ENCODE peak calls at places on chromosome 17, in eight cellular contexts. One of them, this sample, is unnamed.

GRCh38 chr17:48634446-48635208 is 8.5 kb upstream of the HOXB9 start:
- DNase-seq in dorsolateral prefrontal cortex: no peak
- DNase-seq in iris pigment epithelial cell: no peak
- DNase-seq in stimulated activated CD4-positive, alpha-beta T cell treated with anti-CD3 and anti-CD28 coated beads, TNF-alpha, amount 100 ng/mL, for 4 hours: no peak
- DNase-seq in AG08395: no peak
- DNase-seq in effector CD4-positive, alpha-beta T cell: no peak
- DNase-seq in PC-3: no peak
- DNase-seq in EL: no peak
- DNase-seq in this sample: no peak

GRCh38 chr17:60095381-60095780 is 16.7 kb upstream of the HEATR6 start:
- DNase-seq in dorsolateral prefrontal cortex: no peak
- DNase-seq in iris pigment epithelial cell: no peak
- DNase-seq in stimulated activated CD4-positive, alpha-beta T cell treated with anti-CD3 and anti-CD28 coated beads, TNF-alpha, amount 100 ng/mL, for 4 hours: no peak
- DNase-seq in AG08395: no peak
- DNase-seq in effector CD4-positive, alpha-beta T cell: no peak
- DNase-seq in PC-3: no peak
- DNase-seq in EL: no peak
- DNase-seq in this sample: no peak

GRCh38 chr17:15914400-15915165 is 30.3 kb upstream of the ADORA2B start:
- DNase-seq in dorsolateral prefrontal cortex: no peak
- DNase-seq in iris pigment epithelial cell: peak; percentile 30
- DNase-seq in stimulated activated CD4-positive, alpha-beta T cell treated with anti-CD3 and anti-CD28 coated beads, TNF-alpha, amount 100 ng/mL, for 4 hours: no peak
- DNase-seq in AG08395: no peak
- DNase-seq in effector CD4-positive, alpha-beta T cell: no peak
- DNase-seq in PC-3: peak; percentile 67
- DNase-seq in EL: peak; percentile 84
- DNase-seq in this sample: peak; percentile 73

GRCh38 chr17:76417499-76418143 is 33.2 kb downstream of the SPHK1 start:
- DNase-seq in dorsolateral prefrontal cortex: no peak
- DNase-seq in iris pigment epithelial cell: no peak
- DNase-seq in stimulated activated CD4-positive, alpha-beta T cell treated with anti-CD3 and anti-CD28 coated beads, TNF-alpha, amount 100 ng/mL, for 4 hours: no peak
- DNase-seq in AG08395: no peak
- DNase-seq in effector CD4-positive, alpha-beta T cell: no peak
- DNase-seq in PC-3: no peak
- DNase-seq in EL: peak; percentile 21
- DNase-seq in this sample: no peak

GRCh38 chr17:19381741-19382444 is 3.6 kb downstream of the MAPK7 start:
- DNase-seq in dorsolateral prefrontal cortex: peak; percentile 13
- DNase-seq in iris pigment epithelial cell: no peak
- DNase-seq in stimulated activated CD4-positive, alpha-beta T cell treated with anti-CD3 and anti-CD28 coated beads, TNF-alpha, amount 100 ng/mL, for 4 hours: no peak
- DNase-seq in AG08395: no peak
- DNase-seq in effector CD4-positive, alpha-beta T cell: no peak
- DNase-seq in PC-3: no peak
- DNase-seq in EL: no peak
- DNase-seq in this sample: no peak

GRCh38 chr17:46264456-46265198 is 30.3 kb upstream of the LRRC37A start:
- DNase-seq in dorsolateral prefrontal cortex: no peak
- DNase-seq in iris pigment epithelial cell: peak; percentile 94
- DNase-seq in stimulated activated CD4-positive, alpha-beta T cell treated with anti-CD3 and anti-CD28 coated beads, TNF-alpha, amount 100 ng/mL, for 4 hours: no peak
- DNase-seq in AG08395: peak; percentile 78
- DNase-seq in effector CD4-positive, alpha-beta T cell: peak; percentile 19
- DNase-seq in PC-3: peak; percentile 97
- DNase-seq in EL: peak; percentile 94
- DNase-seq in this sample: peak; percentile 89

GRCh38 chr17:77840156-77840555 is 118.3 kb upstream of the TNRC6C start:
- DNase-seq in dorsolateral prefrontal cortex: no peak
- DNase-seq in iris pigment epithelial cell: peak; percentile 81
- DNase-seq in stimulated activated CD4-positive, alpha-beta T cell treated with anti-CD3 and anti-CD28 coated beads, TNF-alpha, amount 100 ng/mL, for 4 hours: no peak
- DNase-seq in AG08395: no peak
- DNase-seq in effector CD4-positive, alpha-beta T cell: no peak
- DNase-seq in PC-3: no peak
- DNase-seq in EL: no peak
- DNase-seq in this sample: no peak

GRCh38 chr17:29163563-29163962 is 16.6 kb downstream of the MYO18A start:
- DNase-seq in dorsolateral prefrontal cortex: no peak
- DNase-seq in iris pigment epithelial cell: no peak
- DNase-seq in stimulated activated CD4-positive, alpha-beta T cell treated with anti-CD3 and anti-CD28 coated beads, TNF-alpha, amount 100 ng/mL, for 4 hours: no peak
- DNase-seq in AG08395: peak; percentile 13
- DNase-seq in effector CD4-positive, alpha-beta T cell: no peak
- DNase-seq in PC-3: no peak
- DNase-seq in EL: no peak
- DNase-seq in this sample: no peak

GRCh38 chr17:50560185-50560824 is at the start of gene CACNA1G:
- DNase-seq in dorsolateral prefrontal cortex: peak; percentile 83
- DNase-seq in iris pigment epithelial cell: peak; percentile 68
- DNase-seq in stimulated activated CD4-positive, alpha-beta T cell treated with anti-CD3 and anti-CD28 coated beads, TNF-alpha, amount 100 ng/mL, for 4 hours: peak; percentile 77
- DNase-seq in AG08395: peak; percentile 97
- DNase-seq in effector CD4-positive, alpha-beta T cell: peak; percentile 78
- DNase-seq in PC-3: peak; percentile 88
- DNase-seq in EL: peak; percentile 84
- DNase-seq in this sample: peak; percentile 90

GRCh38 chr17:27413792-27414191 is 42.5 kb upstream of the KSR1 start:
- DNase-seq in dorsolateral prefrontal cortex: no peak
- DNase-seq in iris pigment epithelial cell: no peak
- DNase-seq in stimulated activated CD4-positive, alpha-beta T cell treated with anti-CD3 and anti-CD28 coated beads, TNF-alpha, amount 100 ng/mL, for 4 hours: no peak
- DNase-seq in AG08395: no peak
- DNase-seq in effector CD4-positive, alpha-beta T cell: no peak
- DNase-seq in PC-3: no peak
- DNase-seq in EL: no peak
- DNase-seq in this sample: no peak

GRCh38 chr17:8631554-8631877 is 991 bp upstream of the MYH10 start:
- DNase-seq in dorsolateral prefrontal cortex: no peak
- DNase-seq in iris pigment epithelial cell: no peak
- DNase-seq in stimulated activated CD4-positive, alpha-beta T cell treated with anti-CD3 and anti-CD28 coated beads, TNF-alpha, amount 100 ng/mL, for 4 hours: no peak
- DNase-seq in AG08395: no peak
- DNase-seq in effector CD4-positive, alpha-beta T cell: no peak
- DNase-seq in PC-3: no peak
- DNase-seq in EL: no peak
- DNase-seq in this sample: no peak

GRCh38 chr17:19398301-19399181 is 11.6 kb upstream of the MFAP4 start:
- DNase-seq in dorsolateral prefrontal cortex: peak; percentile 9
- DNase-seq in iris pigment epithelial cell: peak; percentile 58
- DNase-seq in stimulated activated CD4-positive, alpha-beta T cell treated with anti-CD3 and anti-CD28 coated beads, TNF-alpha, amount 100 ng/mL, for 4 hours: no peak
- DNase-seq in AG08395: no peak
- DNase-seq in effector CD4-positive, alpha-beta T cell: no peak
- DNase-seq in PC-3: peak; percentile 79
- DNase-seq in EL: peak; percentile 36
- DNase-seq in this sample: peak; percentile 10

GRCh38 chr17:61009619-61010018 is 332.0 kb downstream of the BCAS3 start:
- DNase-seq in dorsolateral prefrontal cortex: no peak
- DNase-seq in iris pigment epithelial cell: peak; percentile 45
- DNase-seq in stimulated activated CD4-positive, alpha-beta T cell treated with anti-CD3 and anti-CD28 coated beads, TNF-alpha, amount 100 ng/mL, for 4 hours: no peak
- DNase-seq in AG08395: no peak
- DNase-seq in effector CD4-positive, alpha-beta T cell: no peak
- DNase-seq in PC-3: no peak
- DNase-seq in EL: peak; percentile 3
- DNase-seq in this sample: no peak

GRCh38 chr17:42010898-42011516 is 6.2 kb downstream of the DNAJC7 start:
- DNase-seq in dorsolateral prefrontal cortex: no peak
- DNase-seq in iris pigment epithelial cell: peak; percentile 54
- DNase-seq in stimulated activated CD4-positive, alpha-beta T cell treated with anti-CD3 and anti-CD28 coated beads, TNF-alpha, amount 100 ng/mL, for 4 hours: no peak
- DNase-seq in AG08395: peak; percentile 57
- DNase-seq in effector CD4-positive, alpha-beta T cell: no peak
- DNase-seq in PC-3: peak; percentile 23
- DNase-seq in EL: peak; percentile 49
- DNase-seq in this sample: peak; percentile 25

GRCh38 chr17:61209524-61209923 is 190.1 kb upstream of the TBX2 start:
- DNase-seq in dorsolateral prefrontal cortex: peak; percentile 60
- DNase-seq in iris pigment epithelial cell: no peak
- DNase-seq in stimulated activated CD4-positive, alpha-beta T cell treated with anti-CD3 and anti-CD28 coated beads, TNF-alpha, amount 100 ng/mL, for 4 hours: no peak
- DNase-seq in AG08395: no peak
- DNase-seq in effector CD4-positive, alpha-beta T cell: no peak
- DNase-seq in PC-3: no peak
- DNase-seq in EL: no peak
- DNase-seq in this sample: no peak

GRCh38 chr17:50273654-50274040 is 619 bp upstream of the TMEM92 start:
- DNase-seq in dorsolateral prefrontal cortex: no peak
- DNase-seq in iris pigment epithelial cell: no peak
- DNase-seq in stimulated activated CD4-positive, alpha-beta T cell treated with anti-CD3 and anti-CD28 coated beads, TNF-alpha, amount 100 ng/mL, for 4 hours: no peak
- DNase-seq in AG08395: no peak
- DNase-seq in effector CD4-positive, alpha-beta T cell: no peak
- DNase-seq in PC-3: no peak
- DNase-seq in EL: no peak
- DNase-seq in this sample: no peak

GRCh38 chr17:7016406-7016805 is 4.0 kb downstream of the RNASEK start:
- DNase-seq in dorsolateral prefrontal cortex: no peak
- DNase-seq in iris pigment epithelial cell: no peak
- DNase-seq in stimulated activated CD4-positive, alpha-beta T cell treated with anti-CD3 and anti-CD28 coated beads, TNF-alpha, amount 100 ng/mL, for 4 hours: no peak
- DNase-seq in AG08395: no peak
- DNase-seq in effector CD4-positive, alpha-beta T cell: no peak
- DNase-seq in PC-3: no peak
- DNase-seq in EL: no peak
- DNase-seq in this sample: no peak

GRCh38 chr17:41211845-41212466 is 14.5 kb upstream of the KRTAP9-2 start:
- DNase-seq in dorsolateral prefrontal cortex: no peak
- DNase-seq in iris pigment epithelial cell: peak; percentile 47
- DNase-seq in stimulated activated CD4-positive, alpha-beta T cell treated with anti-CD3 and anti-CD28 coated beads, TNF-alpha, amount 100 ng/mL, for 4 hours: no peak
- DNase-seq in AG08395: peak; percentile 29
- DNase-seq in effector CD4-positive, alpha-beta T cell: no peak
- DNase-seq in PC-3: peak; percentile 80
- DNase-seq in EL: peak; percentile 50
- DNase-seq in this sample: peak; percentile 71

GRCh38 chr17:77948690-77949114 is 9.8 kb upstream of the TNRC6C start:
- DNase-seq in dorsolateral prefrontal cortex: peak; percentile 82
- DNase-seq in iris pigment epithelial cell: peak; percentile 66
- DNase-seq in stimulated activated CD4-positive, alpha-beta T cell treated with anti-CD3 and anti-CD28 coated beads, TNF-alpha, amount 100 ng/mL, for 4 hours: no peak
- DNase-seq in AG08395: peak; percentile 71
- DNase-seq in effector CD4-positive, alpha-beta T cell: no peak
- DNase-seq in PC-3: peak; percentile 48
- DNase-seq in EL: peak; percentile 67
- DNase-seq in this sample: peak; percentile 49

GRCh38 chr17:29588561-29589411 is 662 bp downstream of the GIT1 start:
- DNase-seq in dorsolateral prefrontal cortex: no peak
- DNase-seq in iris pigment epithelial cell: peak; percentile 42
- DNase-seq in stimulated activated CD4-positive, alpha-beta T cell treated with anti-CD3 and anti-CD28 coated beads, TNF-alpha, amount 100 ng/mL, for 4 hours: peak; percentile 62
- DNase-seq in AG08395: no peak
- DNase-seq in effector CD4-positive, alpha-beta T cell: peak; percentile 40
- DNase-seq in PC-3: peak; percentile 15
- DNase-seq in EL: peak; percentile 49
- DNase-seq in this sample: no peak

GRCh38 chr17:73485130-73485529 is 159.1 kb downstream of the SDK2 start:
- DNase-seq in dorsolateral prefrontal cortex: no peak
- DNase-seq in iris pigment epithelial cell: peak; percentile 6
- DNase-seq in stimulated activated CD4-positive, alpha-beta T cell treated with anti-CD3 and anti-CD28 coated beads, TNF-alpha, amount 100 ng/mL, for 4 hours: no peak
- DNase-seq in AG08395: no peak
- DNase-seq in effector CD4-positive, alpha-beta T cell: no peak
- DNase-seq in PC-3: no peak
- DNase-seq in EL: no peak
- DNase-seq in this sample: no peak

GRCh38 chr17:39921323-39921722 is 2.9 kb upstream of the GSDMB start:
- DNase-seq in dorsolateral prefrontal cortex: peak; percentile 28
- DNase-seq in iris pigment epithelial cell: no peak
- DNase-seq in stimulated activated CD4-positive, alpha-beta T cell treated with anti-CD3 and anti-CD28 coated beads, TNF-alpha, amount 100 ng/mL, for 4 hours: no peak
- DNase-seq in AG08395: no peak
- DNase-seq in effector CD4-positive, alpha-beta T cell: no peak
- DNase-seq in PC-3: no peak
- DNase-seq in EL: no peak
- DNase-seq in this sample: no peak

GRCh38 chr17:47905221-47905733 is 9.2 kb downstream of the SP2 start:
- DNase-seq in dorsolateral prefrontal cortex: peak; percentile 71
- DNase-seq in iris pigment epithelial cell: peak; percentile 81
- DNase-seq in stimulated activated CD4-positive, alpha-beta T cell treated with anti-CD3 and anti-CD28 coated beads, TNF-alpha, amount 100 ng/mL, for 4 hours: no peak
- DNase-seq in AG08395: peak; percentile 92
- DNase-seq in effector CD4-positive, alpha-beta T cell: no peak
- DNase-seq in PC-3: peak; percentile 32
- DNase-seq in EL: peak; percentile 82
- DNase-seq in this sample: peak; percentile 67

GRCh38 chr17:79045001-79045729 is 21.2 kb downstream of the C1QTNF1 start:
- DNase-seq in dorsolateral prefrontal cortex: no peak
- DNase-seq in iris pigment epithelial cell: no peak
- DNase-seq in stimulated activated CD4-positive, alpha-beta T cell treated with anti-CD3 and anti-CD28 coated beads, TNF-alpha, amount 100 ng/mL, for 4 hours: no peak
- DNase-seq in AG08395: no peak
- DNase-seq in effector CD4-positive, alpha-beta T cell: no peak
- DNase-seq in PC-3: no peak
- DNase-seq in EL: no peak
- DNase-seq in this sample: no peak

GRCh38 chr17:31002047-31002446 is 31.2 kb downstream of the RNF135 start:
- DNase-seq in dorsolateral prefrontal cortex: no peak
- DNase-seq in iris pigment epithelial cell: no peak
- DNase-seq in stimulated activated CD4-positive, alpha-beta T cell treated with anti-CD3 and anti-CD28 coated beads, TNF-alpha, amount 100 ng/mL, for 4 hours: no peak
- DNase-seq in AG08395: no peak
- DNase-seq in effector CD4-positive, alpha-beta T cell: no peak
- DNase-seq in PC-3: no peak
- DNase-seq in EL: no peak
- DNase-seq in this sample: no peak

This sample was measured in mammary epithelial cell.